ENCODE peak calls at places on chromosomes 2 and 18, in four cellular contexts. J is nephron progenitor cell; Z is NCI-H1417; V is activated naive CD4-positive, alpha-beta T cell treated with anti-CD3 and anti-CD28 coated beads, Interleukin-2, amount 10 ng/mL, durations not matched to agents 7 days and 5 days. M is an unnamed sample.

GRCh38 chr2:98385050-98385699 is 38.9 kb downstream of the CNGA3 start:
- DNase-seq in V (peak; percentile 85), J (peak; percentile 87), Z (peak; percentile 87), M (peak; percentile 5)

GRCh38 chr2:37415128-37415817 is 70.8 kb downstream of the QPCT start:
- DNase-seq in J (no peak), V (no peak), Z (peak; percentile 11), M (no peak)

GRCh38 chr2:180040146-180040925 is 33.2 kb upstream of the CWC22 start:
- DNase-seq in J (no peak), V (no peak), Z (no peak), M (no peak)

GRCh38 chr2:241842620-241843211 is 16.0 kb downstream of the PDCD1 start:
- DNase-seq in V (peak; percentile 58), J (no peak), Z (no peak), M (peak; percentile 59)

GRCh38 chr2:206820755-206821154 is 55.3 kb downstream of the FASTKD2 start:
- DNase-seq in J (no peak), V (no peak), Z (no peak), M (no peak)

GRCh38 chr18:50870138-50870845 is 8.6 kb upstream of the ME2 start:
- DNase-seq in Z (no peak), V (no peak), J (no peak), M (no peak)

GRCh38 chr2:25228848-25229674 is 60.7 kb upstream of the POMC start:
- DNase-seq in Z (peak; percentile 80), V (peak; percentile 46), J (peak; percentile 79), M (peak; percentile 30)

GRCh38 chr2:200396726-200397348 is 90.3 kb downstream of the SPATS2L start:
- DNase-seq in Z (peak; percentile 18), J (no peak), V (no peak), M (no peak)

GRCh38 chr2:21754164-21754788 is 630.5 kb downstream of the TDRD15 start:
- DNase-seq in V (no peak), J (no peak), Z (peak; percentile 6), M (no peak)

GRCh38 chr2:49973917-49974368 is 819.6 kb upstream of the FSHR start:
- DNase-seq in V (peak; percentile 80), Z (peak; percentile 57), J (peak; percentile 61), M (no peak)

GRCh38 chr2:84991404-84992151 is 20.6 kb downstream of the KCMF1 start:
- DNase-seq in Z (no peak), J (no peak), V (no peak), M (no peak)

GRCh38 chr2:44975571-44976450 is 33.4 kb downstream of the SIX2 start:
- DNase-seq in Z (no peak), J (peak; percentile 34), V (no peak), M (no peak)

GRCh38 chr2:71744781-71745180 is 291.4 kb downstream of the DYSF start:
- DNase-seq in V (no peak), Z (no peak), J (no peak), M (no peak)

GRCh38 chr18:2179498-2180183 is 391.7 kb downstream of the METTL4 start:
- DNase-seq in V (no peak), Z (no peak), J (no peak), M (no peak)

GRCh38 chr18:3664563-3665178 is 214.7 kb downstream of the TGIF1 start:
- DNase-seq in J (no peak), Z (no peak), V (no peak), M (peak; percentile 67)

GRCh38 chr2:37593024-37593423 is 78.4 kb downstream of the CDC42EP3 start:
- DNase-seq in V (no peak), J (no peak), Z (no peak), M (no peak)

GRCh38 chr2:218892693-218893348 is 12.2 kb downstream of the WNT10A start:
- DNase-seq in V (peak; percentile 85), Z (peak; percentile 65), J (peak; percentile 82), M (peak; percentile 37)

GRCh38 chr18:2143666-2144065 is 427.6 kb downstream of the METTL4 start:
- DNase-seq in V (no peak), J (no peak), Z (no peak), M (no peak)

GRCh38 chr2:242032780-242033656 is 163.5 kb downstream of the RTP5 start:
- DNase-seq in V (no peak), Z (no peak), J (no peak), M (no peak)

GRCh38 chr2:72291059-72291458 is 143.4 kb upstream of the CYP26B1 start:
- DNase-seq in V (no peak), Z (no peak), J (no peak), M (no peak)

GRCh38 chr2:148103946-148104345 is 83.1 kb downstream of the MBD5 start:
- DNase-seq in V (no peak), J (no peak), Z (no peak), M (no peak)

GRCh38 chr18:55321268-55322175 is 266.5 kb downstream of the TCF4 start:
- DNase-seq in V (peak; percentile 46), Z (peak; percentile 78), J (peak; percentile 87), M (peak; percentile 74)

GRCh38 chr2:9174771-9175441 is 31.7 kb upstream of the ASAP2 start:
- DNase-seq in V (no peak), J (no peak), Z (peak; percentile 98), M (no peak)

GRCh38 chr2:219001577-219002394 is 8.6 kb upstream of the CRYBA2 start:
- DNase-seq in V (no peak), Z (peak; percentile 92), J (peak; percentile 30), M (no peak)

GRCh38 chr2:239302808-239303557 is 97.8 kb downstream of the HDAC4 start:
- DNase-seq in V (no peak), J (no peak), Z (no peak), M (no peak)

GRCh38 chr2:156695020-156695419 is 258.8 kb downstream of the GPD2 start:
- DNase-seq in Z (no peak), J (no peak), V (no peak), M (no peak)

GRCh38 chr18:23209031-23209430 is 73.7 kb downstream of the CABLES1 start:
- DNase-seq in J (no peak), Z (no peak), V (no peak), M (no peak)

GRCh38 chr18:23950644-23951043 is 63.9 kb upstream of the TTC39C start:
- DNase-seq in Z (no peak), V (no peak), J (no peak), M (no peak)

GRCh38 chr2:67782443-67782842 is 280.4 kb downstream of the C1D start:
- DNase-seq in J (no peak), Z (no peak), V (no peak), M (no peak)

GRCh38 chr2:3738454-3738853 is 35.1 kb downstream of the DCDC2C start:
- DNase-seq in Z (peak; percentile 60), J (peak; percentile 24), V (peak; percentile 32), M (peak; percentile 9)